ENCODE peak calls at places on chromosomes 4 and X, in seven cellular contexts. E, Z, C, V, K, F and U are unnamed samples.

GRCh38 chr4:7625073-7625472 is 190.3 kb upstream of the PSAPL1 start:
- DNase-seq in E (peak; percentile 85), Z (no peak), C (no peak), V (no peak), K (peak; percentile 49), F (no peak), U (no peak)

GRCh38 chr4:56871357-56871993 is 36.2 kb upstream of the REST start:
- DNase-seq in E (peak; percentile 22), Z (no peak), C (no peak), V (no peak), K (no peak), F (no peak), U (no peak)

GRCh38 chrX:12894074-12894691 is 12.2 kb upstream of the TLR8 start:
- DNase-seq in E (no peak), Z (no peak), C (no peak), V (peak; percentile 41), K (peak; percentile 18), F (peak; percentile 27), U (peak; percentile 32)

GRCh38 chrX:110671068-110671803 is 124.4 kb downstream of the CHRDL1 start:
- DNase-seq in E (no peak), Z (no peak), C (no peak), V (no peak), K (no peak), F (no peak), U (no peak)

GRCh38 chr4:158193171-158193749 is 17.0 kb upstream of the TMEM144 start:
- DNase-seq in E (peak; percentile 42), Z (peak; percentile 16), C (no peak), V (no peak), K (peak; percentile 31), F (no peak), U (no peak)

GRCh38 chr4:152223600-152223999 is 312.3 kb downstream of the FBXW7 start:
- DNase-seq in E (no peak), Z (no peak), C (no peak), V (no peak), K (no peak), F (no peak), U (no peak)

GRCh38 chrX:124023838-124024238 is 62.3 kb downstream of the STAG2 start:
- DNase-seq in E (peak; percentile 10), Z (no peak), C (no peak), V (no peak), K (peak; percentile 41), F (no peak), U (no peak)

GRCh38 chr4:140243345-140243753 is 89.4 kb upstream of the MAML3 start:
- DNase-seq in E (no peak), Z (no peak), C (no peak), V (no peak), K (no peak), F (no peak), U (no peak)

GRCh38 chr4:153087671-153088194 is 116.5 kb upstream of the TRIM2 start:
- DNase-seq in E (no peak), Z (no peak), C (no peak), V (no peak), K (no peak), F (no peak), U (no peak)

GRCh38 chr4:124526760-124527159 is 185.8 kb downstream of the ANKRD50 start:
- DNase-seq in E (no peak), Z (no peak), C (no peak), V (no peak), K (peak; percentile 2), F (no peak), U (no peak)

GRCh38 chrX:19515615-19516105 is 352 bp upstream of the MAP3K15 start:
- DNase-seq in E (no peak), Z (no peak), C (no peak), V (no peak), K (no peak), F (no peak), U (no peak)